ENCODE peak calls at places on chromosome 3, in eight cellular contexts. X is RPMI8226; V is H7; Q is GM23248; M is activated CD4-positive, alpha-beta T cell treated with anti-CD3 and anti-CD28 coated beads for 24 hours; G is activated T-helper 1 cell treated with anti-CD3 and anti-CD28 coated beads, Interleukin-2, amount 50 U/mL, for 16 hours; O is activated CD4-positive, CD25-positive, alpha-beta regulatory T cell treated with anti-CD3 and anti-CD28 coated beads, Interleukin-2, amount 50 U/mL, for 72 hours; T is mucosa of gallbladder. I is an unnamed sample.

GRCh38 chr3:22474706-22475470 is 723.9 kb upstream of the ZNF385D start:
- DNase-seq in X (no peak), V (no peak), Q (peak), M (no peak), G (no peak), O (no peak), T (no peak), I (no peak)

GRCh38 chr3:29406433-29406832 is 125.6 kb downstream of the RBMS3 start:
- DNase-seq in X (no peak), V (no peak), Q (no peak), M (no peak), G (no peak), O (no peak), T (no peak), I (no peak)

GRCh38 chr3:154081305-154081704 is 39.9 kb upstream of the ARHGEF26 start:
- DNase-seq in X (no peak), V (no peak), Q (no peak), M (no peak), G (no peak), O (no peak), T (no peak), I (no peak)

GRCh38 chr3:128075516-128076464 is 23.6 kb downstream of the SEC61A1 start:
- DNase-seq in X (peak), V (peak), Q (peak), M (peak), G (peak), O (peak), T (peak), I (peak)

GRCh38 chr3:173911446-173911845 is 513.9 kb downstream of the NLGN1 start:
- DNase-seq in X (peak), V (no peak), Q (no peak), M (no peak), G (no peak), O (no peak), T (no peak), I (peak)

GRCh38 chr3:165195628-165196576 is at the start of gene SLITRK3:
- DNase-seq in X (no peak), V (peak), Q (no peak), M (no peak), G (no peak), O (no peak), T (no peak), I (no peak)

GRCh38 chr3:16299746-16300145 is 34.7 kb downstream of the OXNAD1 start:
- DNase-seq in X (no peak), V (no peak), Q (no peak), M (no peak), G (no peak), O (no peak), T (no peak), I (no peak)

GRCh38 chr3:190593075-190593474 is 79.2 kb downstream of the IL1RAP start:
- DNase-seq in X (no peak), V (no peak), Q (no peak), M (no peak), G (no peak), O (no peak), T (no peak), I (no peak)

GRCh38 chr3:136979684-136980083 is 21.9 kb downstream of the IL20RB start:
- DNase-seq in X (no peak), V (no peak), Q (peak), M (no peak), G (no peak), O (no peak), T (no peak), I (no peak)

GRCh38 chr3:140166908-140167599 is 232.1 kb downstream of the CLSTN2 start:
- DNase-seq in X (no peak), V (no peak), Q (no peak), M (no peak), G (no peak), O (no peak), T (no peak), I (no peak)

GRCh38 chr3:96319176-96319575 is 495.2 kb upstream of the EPHA6 start:
- DNase-seq in X (no peak), V (no peak), Q (no peak), M (no peak), G (no peak), O (no peak), T (no peak), I (no peak)

GRCh38 chr3:109640146-109640652 is 302.9 kb upstream of the DPPA4 start:
- DNase-seq in X (no peak), V (no peak), Q (no peak), M (no peak), G (no peak), O (no peak), T (no peak), I (no peak)